ENCODE peak calls at places on chromosomes 16 and 17, in nine cellular contexts. I, J, O, G, W, F, Y, N and C are unnamed samples.

GRCh38 chr17:17224137-17224536 is 12.8 kb downstream of the FLCN start:
- DNase-seq in F (no peak), I (no peak), G (no peak), W (no peak), N (no peak), Y (no peak), J (no peak), O (no peak), C (no peak)

GRCh38 chr17:32525116-32525515 is 38.3 kb downstream of the CDK5R1 start:
- DNase-seq in F (no peak), W (peak; percentile 84), N (no peak), G (no peak), Y (no peak), I (no peak), J (no peak), O (peak; percentile 69), C (no peak)

GRCh38 chr16:85750021-85750826 is 672 bp downstream of the C16orf74 start:
- DNase-seq in F (no peak), G (peak; percentile 38), W (peak; percentile 81), O (peak; percentile 24), Y (peak; percentile 45), I (no peak), N (peak; percentile 16), J (peak; percentile 45), C (no peak)

GRCh38 chr17:51035436-51035835 is 85.2 kb downstream of the SPAG9 start:
- DNase-seq in N (no peak), F (no peak), I (no peak), J (no peak), W (peak; percentile 28), O (peak; percentile 98), G (no peak), Y (no peak), C (no peak)

GRCh38 chr16:4574919-4575705 is 19.0 kb downstream of the C16orf96 start:
- DNase-seq in G (peak; percentile 26), W (no peak), J (no peak), F (no peak), Y (no peak), O (no peak), I (no peak), N (no peak), C (no peak)

GRCh38 chr17:31272803-31273202 is 24.2 kb downstream of the OMG start:
- DNase-seq in G (no peak), O (no peak), N (no peak), W (no peak), Y (no peak), I (no peak), J (no peak), F (no peak), C (no peak)

GRCh38 chr17:75300280-75300679 is 11.0 kb upstream of the SLC25A19 start:
- DNase-seq in N (no peak), J (no peak), G (no peak), F (no peak), W (no peak), I (no peak), O (no peak), Y (no peak), C (no peak)

GRCh38 chr17:43033947-43034622 is 9.1 kb downstream of the RND2 start:
- DNase-seq in I (no peak), W (no peak), Y (no peak), N (no peak), G (no peak), O (no peak), F (no peak), J (no peak), C (no peak)

GRCh38 chr17:60971515-60972369 is 294.1 kb downstream of the BCAS3 start:
- DNase-seq in W (peak; percentile 48), F (no peak), J (no peak), N (peak; percentile 33), G (peak; percentile 66), O (peak; percentile 68), Y (peak; percentile 53), I (peak; percentile 2), C (no peak)

GRCh38 chr17:44308320-44308818 is at the start of gene RUNDC3A:
- DNase-seq in F (peak; percentile 68), I (peak; percentile 79), J (peak; percentile 89), W (peak; percentile 93), G (peak; percentile 91), N (peak; percentile 87), O (peak; percentile 69), Y (peak; percentile 71), C (peak; percentile 77)

GRCh38 chr16:86572041-86572521 is 5.5 kb downstream of the FOXC2 start:
- DNase-seq in W (no peak), F (no peak), N (no peak), Y (no peak), I (no peak), G (no peak), J (no peak), O (no peak), C (no peak)